ENCODE peak calls at places on chromosomes 16 and 17, in four cellular contexts. R is T-helper 17 cell, Y is NCI-H1105 treated with DMSO at 0.1 percent for 48 hours, X is stomach. Z is an unnamed sample.

GRCh38 chr17:83161298-83162034 is 82.1 kb downstream of the METRNL start:
- DNase-seq in R (no peak), Y (no peak), X (no peak), Z (peak)

GRCh38 chr17:3917391-3917931 is 1.2 kb upstream of the P2RX1 start:
- DNase-seq in R (no peak), Y (peak), X (peak), Z (peak)

GRCh38 chr17:64707077-64707591 is 45.0 kb upstream of the SMURF2 start:
- DNase-seq in R (no peak), Y (peak), X (peak), Z (peak)

GRCh38 chr16:51153275-51153991 is 2.4 kb upstream of the SALL1 start:
- DNase-seq in R (no peak), Y (no peak), X (no peak), Z (peak)

GRCh38 chr17:15441315-15441714 is 26.1 kb downstream of the CDRT4 start:
- DNase-seq in R (no peak), Y (no peak), X (no peak), Z (peak)

GRCh38 chr17:38815576-38816193 is 9.4 kb downstream of the CWC25 start:
- DNase-seq in R (no peak), Y (no peak), X (no peak), Z (peak)

GRCh38 chr17:55458977-55459376 is 37.3 kb upstream of the MMD start:
- DNase-seq in R (no peak), Y (no peak), X (no peak), Z (peak)

GRCh38 chr17:336110-337021 is 16.2 kb downstream of the RPH3AL start:
- DNase-seq in R (no peak), Y (peak), X (peak), Z (no peak)

GRCh38 chr16:50372611-50373344 is 4.0 kb upstream of the BRD7 start:
- DNase-seq in R (no peak), Y (no peak), X (no peak), Z (peak)

GRCh38 chr16:27286446-27286845 is 17.9 kb upstream of the NSMCE1 start:
- DNase-seq in R (no peak), Y (no peak), X (no peak), Z (peak)

GRCh38 chr16:88702364-88703210 is 3.6 kb downstream of the RNF166 start:
- DNase-seq in R (no peak), Y (no peak), X (no peak), Z (no peak)

GRCh38 chr17:79778504-79779087 is 648 bp downstream of the CBX2 start:
- DNase-seq in R (no peak), Y (peak), X (no peak), Z (no peak)

GRCh38 chr17:8701754-8702153 is 42.9 kb downstream of the CCDC42 start:
- DNase-seq in R (no peak), Y (no peak), X (no peak), Z (no peak)

GRCh38 chr16:84562174-84562815 is 55.6 kb downstream of the COTL1 start:
- DNase-seq in R (no peak), Y (no peak), X (no peak), Z (no peak)

GRCh38 chr17:73973881-73974409 is 229.5 kb upstream of the RPL38 start:
- DNase-seq in R (no peak), Y (no peak), X (no peak), Z (no peak)

Z was measured in fibroblast of lung.